ENCODE peak calls at places on chromosomes 7 and 10, in four cellular contexts. Z is A549; O is T-helper 2 cell; E is stimulated activated CD8-positive, alpha-beta memory T cell treated with anti-CD3 and anti-CD28 coated beads, Interleukin-4, amount 100 ng/mL, for 1 hour. A is an unnamed sample.

GRCh38 chr10:101892782-101893391 is 49.3 kb upstream of the KCNIP2 start:
- DNase-seq in Z (peak), E (no peak), O (no peak), A (no peak)

GRCh38 chr10:5385224-5385623 is 19.4 kb downstream of the TUBAL3 start:
- DNase-seq in Z (no peak), O (no peak), E (no peak), A (no peak)

GRCh38 chr10:29590598-29591415 is 44.0 kb downstream of the SVIL start:
- DNase-seq in Z (peak), E (no peak), O (peak), A (no peak)

GRCh38 chr7:18495412-18496335 is at the start of gene HDAC9:
- DNase-seq in Z (no peak), O (no peak), E (no peak), A (peak)

GRCh38 chr10:84244651-84245270 is at the start of gene RGR:
- DNase-seq in E (no peak), Z (no peak), O (no peak), A (peak)

GRCh38 chr10:2099321-2099720 is 362.0 kb upstream of the ADARB2 start:
- DNase-seq in E (no peak), Z (no peak), O (no peak), A (no peak)

GRCh38 chr7:143504937-143505297 is 27.2 kb downstream of the TAS2R41 start:
- DNase-seq in E (no peak), O (no peak), Z (no peak), A (no peak)

GRCh38 chr7:24881622-24882021 is 98.4 kb downstream of the OSBPL3 start:
- DNase-seq in Z (no peak), O (no peak), E (no peak), A (no peak)

GRCh38 chr10:128877936-128878335 is 589.1 kb upstream of the MGMT start:
- DNase-seq in E (no peak), O (no peak), Z (no peak), A (no peak)

GRCh38 chr10:79418886-79419595 is 26.4 kb downstream of the ZCCHC24 start:
- DNase-seq in E (no peak), Z (no peak), O (no peak), A (no peak)

GRCh38 chr7:36389371-36390198 is at the start of gene ANLN:
- DNase-seq in E (peak), Z (peak), O (peak), A (no peak)

GRCh38 chr7:13920053-13920697 is 69.3 kb downstream of the ETV1 start:
- DNase-seq in E (no peak), Z (peak), O (no peak), A (no peak)

GRCh38 chr10:110651044-110651958 is 7.2 kb downstream of the RBM20 start:
- DNase-seq in E (no peak), O (no peak), Z (no peak), A (no peak)

GRCh38 chr7:129494041-129494440 is 8.3 kb upstream of the SMKR1 start:
- DNase-seq in E (no peak), O (no peak), Z (no peak), A (no peak)

GRCh38 chr10:116490028-116490662 is 55.6 kb upstream of the PNLIP start:
- DNase-seq in E (no peak), O (no peak), Z (peak), A (no peak)

GRCh38 chr10:7045891-7046599 is 364.8 kb downstream of the SFMBT2 start:
- DNase-seq in O (peak), E (no peak), Z (no peak), A (no peak)

GRCh38 chr7:100891555-100891954 is 2.0 kb upstream of the UFSP1 start:
- DNase-seq in Z (no peak), E (no peak), O (no peak), A (no peak)

GRCh38 chr10:66713387-66713786 is 212.4 kb upstream of the LRRTM3 start:
- DNase-seq in Z (no peak), O (no peak), E (no peak), A (no peak)

GRCh38 chr10:16887565-16887964 is 70.3 kb upstream of the RSU1 start:
- DNase-seq in Z (no peak), O (no peak), E (no peak), A (no peak)

GRCh38 chr10:43666551-43666950 is 17.9 kb upstream of the ZNF32 start:
- DNase-seq in Z (no peak), O (no peak), E (no peak), A (no peak)

GRCh38 chr7:68063171-68063570 is 1066.5 kb downstream of the TYW1 start:
- DNase-seq in Z (no peak), E (no peak), O (no peak), A (no peak)